ENCODE peak calls at places on chromosomes 4 and X, in four cellular contexts. S, T, Y and V are unnamed samples.
A peak's percentile ranks its signal among the peaks of the same experiment; 100 is the strongest.

GRCh38 chr4:120454788-120455187 is 388.1 kb upstream of the MAD2L1 start:
- DNase-seq in S (no peak), T (no peak), Y (peak; percentile 13), V (no peak)

GRCh38 chr4:24914460-24914859 is 1.6 kb upstream of the CCDC149 start:
- DNase-seq in S (no peak), T (no peak), Y (no peak), V (no peak)

GRCh38 chr4:27270435-27270834 is 409.8 kb downstream of the STIM2 start:
- DNase-seq in S (no peak), T (no peak), Y (peak; percentile 4), V (no peak)

GRCh38 chr4:165440415-165440882 is 61.6 kb downstream of the CPE start:
- DNase-seq in S (no peak), T (peak; percentile 36), Y (peak; percentile 23), V (peak; percentile 4)

GRCh38 chr4:22179124-22179874 is 230.7 kb upstream of the KCNIP4 start:
- DNase-seq in S (no peak), T (no peak), Y (no peak), V (no peak)

GRCh38 chrX:70128071-70128470 is 5.2 kb upstream of the IGBP1 start:
- DNase-seq in S (no peak), T (no peak), Y (no peak), V (no peak)

GRCh38 chr4:10275696-10276095 is 159.1 kb upstream of the WDR1 start:
- DNase-seq in S (no peak), T (no peak), Y (no peak), V (no peak)

GRCh38 chrX:68989865-68990606 is 161.2 kb downstream of the EFNB1 start:
- DNase-seq in S (no peak), T (peak; percentile 44), Y (no peak), V (no peak)

GRCh38 chr4:114378306-114378903 is 220.2 kb upstream of the UGT8 start:
- DNase-seq in S (no peak), T (peak; percentile 32), Y (no peak), V (peak; percentile 4)

GRCh38 chr4:56310401-56310800 is 76.9 kb downstream of the AASDH start:
- DNase-seq in S (no peak), T (no peak), Y (no peak), V (no peak)

GRCh38 chr4:158171456-158171790 is 1.4 kb downstream of the GASK1B start:
- DNase-seq in S (no peak), T (no peak), Y (no peak), V (no peak)

GRCh38 chr4:147822128-147822527 is 90.2 kb downstream of the ARHGAP10 start:
- DNase-seq in S (no peak), T (no peak), Y (peak; percentile 39), V (no peak)

GRCh38 chrX:21738145-21738949 is 19.6 kb downstream of the SMPX start:
- DNase-seq in S (no peak), T (no peak), Y (no peak), V (no peak)

GRCh38 chrX:36867143-36867542 is 141.0 kb upstream of the FAM47C start:
- DNase-seq in S (no peak), T (peak; percentile 5), Y (peak; percentile 2), V (peak; percentile 19)

GRCh38 chrX:150729956-150730355 is 36.8 kb downstream of the MTMR1 start:
- DNase-seq in S (no peak), T (no peak), Y (no peak), V (no peak)

GRCh38 chr4:8029689-8030088 is 90.0 kb upstream of the AFAP1 start:
- DNase-seq in S (no peak), T (no peak), Y (no peak), V (no peak)

GRCh38 chrX:3520987-3521875 is 174.8 kb upstream of the MXRA5 start:
- DNase-seq in S (no peak), T (no peak), Y (no peak), V (no peak)

GRCh38 chr4:38785901-38786402 is 3.2 kb upstream of the TLR10 start:
- DNase-seq in S (peak; percentile 63), T (no peak), Y (no peak), V (no peak)

GRCh38 chr4:6771229-6771671 is 11.3 kb upstream of the KIAA0232 start:
- DNase-seq in S (no peak), T (no peak), Y (no peak), V (no peak)

GRCh38 chrX:68083510-68083909 is 349.8 kb downstream of the OPHN1 start:
- DNase-seq in S (no peak), T (no peak), Y (no peak), V (no peak)

GRCh38 chr4:117400039-117400835 is 314.9 kb upstream of the TRAM1L1 start:
- DNase-seq in S (no peak), T (no peak), Y (peak; percentile 68), V (no peak)

GRCh38 chrX:153735274-153735673 is 10.6 kb downstream of the ABCD1 start:
- DNase-seq in S (no peak), T (no peak), Y (no peak), V (no peak)

GRCh38 chrX:112687189-112687691 is 7.5 kb upstream of the LHFPL1 start:
- DNase-seq in S (no peak), T (no peak), Y (no peak), V (no peak)

GRCh38 chrX:96752776-96753175 is 68.1 kb downstream of the DIAPH2 start:
- DNase-seq in S (no peak), T (no peak), Y (no peak), V (no peak)

GRCh38 chr4:66769436-66769835 is 775.9 kb downstream of the CENPC start:
- DNase-seq in S (no peak), T (no peak), Y (no peak), V (no peak)

GRCh38 chr4:165524532-165525190 is 145.9 kb downstream of the CPE start:
- DNase-seq in S (no peak), T (no peak), Y (no peak), V (no peak)

GRCh38 chr4:149522031-149522430 is 293.6 kb downstream of the IQCM start:
- DNase-seq in S (no peak), T (no peak), Y (no peak), V (no peak)

GRCh38 chr4:140448830-140449229 is 21.4 kb upstream of the CLGN start:
- DNase-seq in S (no peak), T (peak; percentile 12), Y (no peak), V (no peak)

GRCh38 chrX:149371984-149372383 is 133.1 kb downstream of the IDS start:
- DNase-seq in S (no peak), T (no peak), Y (no peak), V (no peak)

GRCh38 chr4:8762356-8762755 is 109.3 kb downstream of the HMX1 start:
- DNase-seq in S (no peak), T (no peak), Y (no peak), V (no peak)

GRCh38 chr4:41204400-41204978 is 9.9 kb downstream of the APBB2 start:
- DNase-seq in S (no peak), T (no peak), Y (peak; percentile 30), V (peak; percentile 9)

GRCh38 chr4:107736924-107737448 is 17.0 kb upstream of the PAPSS1 start:
- DNase-seq in S (no peak), T (peak; percentile 45), Y (peak; percentile 69), V (peak; percentile 31)

GRCh38 chrX:63768760-63769159 is 16.3 kb downstream of the ARHGEF9 start:
- DNase-seq in S (no peak), T (no peak), Y (no peak), V (no peak)

GRCh38 chrX:107537815-107538214 is 88.4 kb downstream of the FRMPD3 start:
- DNase-seq in S (no peak), T (peak; percentile 21), Y (peak; percentile 16), V (peak; percentile 21)

GRCh38 chr4:111399523-111400135 is 745.6 kb upstream of the FAM241A start:
- DNase-seq in S (no peak), T (no peak), Y (no peak), V (no peak)

GRCh38 chrX:111259559-111259958 is 10.7 kb downstream of the CAPN6 start:
- DNase-seq in S (no peak), T (no peak), Y (no peak), V (no peak)

GRCh38 chr4:54723786-54724185 is 66.0 kb downstream of the KIT start:
- DNase-seq in S (no peak), T (peak; percentile 25), Y (no peak), V (no peak)

GRCh38 chr4:184933311-184933710 is 85.0 kb upstream of the HELT start:
- DNase-seq in S (no peak), T (no peak), Y (no peak), V (no peak)

GRCh38 chr4:169143335-169143734 is 127.4 kb downstream of the SH3RF1 start:
- DNase-seq in S (no peak), T (no peak), Y (no peak), V (no peak)
- TF ChIP-seq PBX3 in S (no peak), T (no peak), Y (no peak), V (no peak)

GRCh38 chr4:17544205-17544604 is 29.2 kb downstream of the CLRN2 start:
- DNase-seq in S (no peak), T (no peak), Y (peak; percentile 98), V (no peak)
- TF ChIP-seq PBX3 in S (no peak), T (no peak), Y (no peak), V (no peak)

GRCh38 chrX:39336709-39337294 is 535.5 kb downstream of the MID1IP1 start:
- DNase-seq in S (peak; percentile 32), T (no peak), Y (no peak), V (no peak)
- TF ChIP-seq PBX3 in S (no peak), T (no peak), Y (no peak), V (no peak)

DNA sequence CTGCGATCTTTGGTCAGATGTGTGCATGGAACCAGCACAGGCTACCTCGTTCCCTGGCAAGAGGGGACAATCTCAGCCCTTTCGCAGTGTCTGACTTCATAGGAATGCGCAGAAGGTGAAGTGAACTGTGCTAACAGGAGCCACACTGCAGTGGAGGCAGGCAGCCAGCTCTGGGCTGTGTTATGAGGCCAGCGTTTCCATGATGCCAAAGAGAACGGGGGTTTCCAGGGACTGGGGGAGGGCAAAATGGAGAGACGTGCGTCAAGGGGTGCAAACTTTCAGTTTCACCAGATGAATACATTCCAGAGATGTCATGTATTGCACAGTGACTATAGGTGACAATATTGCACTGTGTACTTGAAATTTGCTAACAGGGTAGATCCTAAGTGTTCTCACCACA is 30.4 kb downstream of the CLDN34 start:
- DNase-seq in S (peak; percentile 44), T (no peak), Y (no peak), V (no peak)
- TF ChIP-seq PBX3 in S (no peak), T (no peak), Y (no peak), V (no peak)

GRCh38 chrX:98068210-98068609 is 1184.5 kb downstream of the RPA4 start:
- DNase-seq in S (no peak), T (no peak), Y (no peak), V (no peak)
- TF ChIP-seq PBX3 in S (no peak), T (no peak), Y (no peak), V (no peak)

GRCh38 chrX:18133605-18134004 is 87.1 kb downstream of the BEND2 start:
- DNase-seq in S (no peak), T (no peak), Y (no peak), V (no peak)
- TF ChIP-seq PBX3 in S (no peak), T (no peak), Y (no peak), V (no peak)

GRCh38 chrX:133365886-133366611 is 49.2 kb downstream of the GPC4 start:
- DNase-seq in S (no peak), T (no peak), Y (no peak), V (no peak)
- TF ChIP-seq PBX3 in S (no peak), T (no peak), Y (no peak), V (no peak)

GRCh38 chrX:50081282-50081955 is 119.4 kb downstream of the AKAP4 start:
- DNase-seq in S (no peak), T (peak; percentile 27), Y (peak; percentile 10), V (no peak)
- TF ChIP-seq PBX3 in S (no peak), T (no peak), Y (no peak), V (no peak)